ENCODE peak calls at places on chromosomes 11 and 22, in seven cellular contexts. One of them, this sample, is unnamed.

GRCh38 chr22:28801845-28802594 is 1.7 kb upstream of the XBP1 start:
- DNase-seq in trophoblast cell: peak
- DNase-seq in neuronal stem cell: no peak
- DNase-seq in IMR-90: no peak
- DNase-seq in H9: no peak
- DNase-seq in H1: no peak
- DNase-seq in mesenchymal stem cell: no peak
- DNase-seq in this sample: no peak

GRCh38 chr11:134412508-134413333 is 679 bp upstream of the B3GAT1 start:
- DNase-seq in trophoblast cell: no peak
- DNase-seq in neuronal stem cell: peak
- DNase-seq in IMR-90: no peak
- DNase-seq in H9: peak
- DNase-seq in H1: peak
- DNase-seq in mesenchymal stem cell: no peak
- DNase-seq in this sample: peak

GRCh38 chr11:12223771-12224536 is 113.6 kb downstream of the MICAL2 start:
- DNase-seq in trophoblast cell: peak
- DNase-seq in neuronal stem cell: no peak
- DNase-seq in IMR-90: peak
- DNase-seq in H9: no peak
- DNase-seq in H1: no peak
- DNase-seq in mesenchymal stem cell: no peak
- DNase-seq in this sample: no peak

GRCh38 chr22:44412136-44412731 is 85.8 kb downstream of the RTL6 start:
- DNase-seq in trophoblast cell: no peak
- DNase-seq in neuronal stem cell: no peak
- DNase-seq in IMR-90: no peak
- DNase-seq in H9: peak
- DNase-seq in H1: no peak
- DNase-seq in mesenchymal stem cell: no peak
- DNase-seq in this sample: no peak

GRCh38 chr11:20022363-20023081 is 137.8 kb downstream of the DBX1 start:
- DNase-seq in trophoblast cell: peak
- DNase-seq in neuronal stem cell: peak
- DNase-seq in IMR-90: peak
- DNase-seq in H9: peak
- DNase-seq in H1: peak
- DNase-seq in mesenchymal stem cell: peak
- DNase-seq in this sample: peak

GRCh38 chr11:1770528-1770927 is 6.8 kb upstream of the CTSD start:
- DNase-seq in trophoblast cell: no peak
- DNase-seq in neuronal stem cell: no peak
- DNase-seq in IMR-90: no peak
- DNase-seq in H9: no peak
- DNase-seq in H1: no peak
- DNase-seq in mesenchymal stem cell: peak
- DNase-seq in this sample: no peak

GRCh38 chr22:29043906-29044575 is 17.6 kb downstream of the C22orf31 start:
- DNase-seq in trophoblast cell: no peak
- DNase-seq in neuronal stem cell: no peak
- DNase-seq in IMR-90: peak
- DNase-seq in H9: no peak
- DNase-seq in H1: no peak
- DNase-seq in mesenchymal stem cell: peak
- DNase-seq in this sample: no peak

GRCh38 chr11:64165482-64165841 is 451 bp downstream of the MACROD1 start:
- DNase-seq in trophoblast cell: no peak
- DNase-seq in neuronal stem cell: no peak
- DNase-seq in IMR-90: no peak
- DNase-seq in H9: no peak
- DNase-seq in H1: no peak
- DNase-seq in mesenchymal stem cell: no peak
- DNase-seq in this sample: no peak

GRCh38 chr22:49657275-49657973 is 170.2 kb downstream of the BRD1 start:
- DNase-seq in trophoblast cell: peak
- DNase-seq in neuronal stem cell: no peak
- DNase-seq in IMR-90: no peak
- DNase-seq in H9: no peak
- DNase-seq in H1: no peak
- DNase-seq in mesenchymal stem cell: no peak
- DNase-seq in this sample: peak

GRCh38 chr11:69919659-69920499 is 100.7 kb upstream of the FGF3 start:
- DNase-seq in trophoblast cell: no peak
- DNase-seq in neuronal stem cell: no peak
- DNase-seq in IMR-90: no peak
- DNase-seq in H9: peak
- DNase-seq in H1: peak
- DNase-seq in mesenchymal stem cell: no peak
- DNase-seq in this sample: no peak

GRCh38 chr11:109209572-109209971 is 212.4 kb upstream of the C11orf87 start:
- DNase-seq in trophoblast cell: no peak
- DNase-seq in neuronal stem cell: no peak
- DNase-seq in IMR-90: no peak
- DNase-seq in H9: no peak
- DNase-seq in H1: no peak
- DNase-seq in mesenchymal stem cell: no peak
- DNase-seq in this sample: no peak

GRCh38 chr11:2566223-2567025 is 121.6 kb downstream of the KCNQ1 start:
- DNase-seq in trophoblast cell: peak
- DNase-seq in neuronal stem cell: no peak
- DNase-seq in IMR-90: no peak
- DNase-seq in H9: no peak
- DNase-seq in H1: no peak
- DNase-seq in mesenchymal stem cell: no peak
- DNase-seq in this sample: no peak

GRCh38 chr11:103737791-103738190 is 298.6 kb upstream of the DDI1 start:
- DNase-seq in trophoblast cell: no peak
- DNase-seq in neuronal stem cell: peak
- DNase-seq in IMR-90: no peak
- DNase-seq in H9: no peak
- DNase-seq in H1: no peak
- DNase-seq in mesenchymal stem cell: no peak
- DNase-seq in this sample: peak
- H3K23ac ChIP-seq in trophoblast cell: no peak
- H3K23ac ChIP-seq in neuronal stem cell: no peak
- H3K23ac ChIP-seq in IMR-90: no peak
- H3K23ac ChIP-seq in H9: no peak
- H3K23ac ChIP-seq in H1: no peak
- H3K23ac ChIP-seq in mesenchymal stem cell: no peak
- H3K23ac ChIP-seq in this sample: no peak

DNA sequence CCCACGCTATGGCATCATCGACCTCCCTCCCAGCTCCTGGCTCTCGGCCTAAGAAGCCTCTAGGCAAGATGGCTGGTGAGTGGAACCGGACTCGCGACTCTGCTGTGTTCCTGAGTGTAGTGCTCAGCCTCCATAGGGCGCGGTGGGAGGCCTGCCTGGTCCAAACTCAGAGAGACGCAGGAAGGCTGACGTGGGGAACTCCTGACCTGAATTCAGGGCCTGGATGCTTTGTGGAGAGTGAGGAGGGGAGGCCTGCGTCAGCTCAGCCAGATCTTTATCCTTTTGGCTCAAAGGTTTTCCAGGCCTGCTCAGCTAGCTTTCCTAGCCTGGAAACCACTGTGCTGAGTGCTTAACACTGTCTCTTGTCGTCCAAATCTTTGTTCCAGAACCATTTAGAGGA is 8.0 kb downstream of the TIRAP start:
- DNase-seq in trophoblast cell: no peak
- DNase-seq in neuronal stem cell: no peak
- DNase-seq in IMR-90: no peak
- DNase-seq in H9: no peak
- DNase-seq in H1: no peak
- DNase-seq in mesenchymal stem cell: no peak
- DNase-seq in this sample: no peak
- H3K23ac ChIP-seq in trophoblast cell: no peak
- H3K23ac ChIP-seq in neuronal stem cell: no peak
- H3K23ac ChIP-seq in IMR-90: no peak
- H3K23ac ChIP-seq in H9: no peak
- H3K23ac ChIP-seq in H1: no peak
- H3K23ac ChIP-seq in mesenchymal stem cell: no peak
- H3K23ac ChIP-seq in this sample: no peak

GRCh38 chr11:18332302-18332701 is 9.9 kb downstream of the GTF2H1 start:
- DNase-seq in trophoblast cell: no peak
- DNase-seq in neuronal stem cell: no peak
- DNase-seq in IMR-90: no peak
- DNase-seq in H9: no peak
- DNase-seq in H1: no peak
- DNase-seq in mesenchymal stem cell: no peak
- DNase-seq in this sample: peak

GRCh38 chr11:18330921-18331320 is 8.6 kb downstream of the GTF2H1 start:
- DNase-seq in trophoblast cell: no peak
- DNase-seq in neuronal stem cell: no peak
- DNase-seq in IMR-90: no peak
- DNase-seq in H9: no peak
- DNase-seq in H1: no peak
- DNase-seq in mesenchymal stem cell: no peak
- DNase-seq in this sample: no peak

GRCh38 chr11:18329196-18329870 is 7.0 kb downstream of the GTF2H1 start:
- DNase-seq in trophoblast cell: no peak
- DNase-seq in neuronal stem cell: no peak
- DNase-seq in IMR-90: no peak
- DNase-seq in H9: no peak
- DNase-seq in H1: no peak
- DNase-seq in mesenchymal stem cell: no peak
- DNase-seq in this sample: no peak

DNA sequence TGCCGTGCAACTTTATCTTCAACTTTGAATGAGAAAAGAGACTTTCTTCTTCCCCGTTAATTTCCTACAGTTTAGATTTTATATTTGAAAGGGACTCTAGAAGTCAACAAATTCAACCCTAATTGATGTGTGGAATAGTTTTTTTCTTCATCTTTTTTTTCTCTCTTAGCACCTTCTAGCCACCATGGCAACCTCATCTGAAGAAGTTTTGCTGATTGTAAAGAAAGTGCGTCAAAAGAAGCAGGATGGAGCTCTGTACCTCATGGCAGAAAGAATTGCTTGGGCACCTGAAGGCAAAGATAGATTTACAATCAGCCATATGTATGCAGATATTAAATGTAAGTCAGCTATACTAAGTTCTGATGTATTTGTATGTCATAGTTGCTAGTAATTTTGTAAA is 10.5 kb downstream of the GTF2H1 start:
- DNase-seq in trophoblast cell: no peak
- DNase-seq in neuronal stem cell: no peak
- DNase-seq in IMR-90: no peak
- DNase-seq in H9: no peak
- DNase-seq in H1: no peak
- DNase-seq in mesenchymal stem cell: no peak
- DNase-seq in this sample: no peak
- H3K23ac ChIP-seq in trophoblast cell: no peak
- H3K23ac ChIP-seq in neuronal stem cell: no peak
- H3K23ac ChIP-seq in IMR-90: no peak
- H3K23ac ChIP-seq in H9: no peak
- H3K23ac ChIP-seq in H1: no peak
- H3K23ac ChIP-seq in mesenchymal stem cell: no peak
- H3K23ac ChIP-seq in this sample: no peak

DNA sequence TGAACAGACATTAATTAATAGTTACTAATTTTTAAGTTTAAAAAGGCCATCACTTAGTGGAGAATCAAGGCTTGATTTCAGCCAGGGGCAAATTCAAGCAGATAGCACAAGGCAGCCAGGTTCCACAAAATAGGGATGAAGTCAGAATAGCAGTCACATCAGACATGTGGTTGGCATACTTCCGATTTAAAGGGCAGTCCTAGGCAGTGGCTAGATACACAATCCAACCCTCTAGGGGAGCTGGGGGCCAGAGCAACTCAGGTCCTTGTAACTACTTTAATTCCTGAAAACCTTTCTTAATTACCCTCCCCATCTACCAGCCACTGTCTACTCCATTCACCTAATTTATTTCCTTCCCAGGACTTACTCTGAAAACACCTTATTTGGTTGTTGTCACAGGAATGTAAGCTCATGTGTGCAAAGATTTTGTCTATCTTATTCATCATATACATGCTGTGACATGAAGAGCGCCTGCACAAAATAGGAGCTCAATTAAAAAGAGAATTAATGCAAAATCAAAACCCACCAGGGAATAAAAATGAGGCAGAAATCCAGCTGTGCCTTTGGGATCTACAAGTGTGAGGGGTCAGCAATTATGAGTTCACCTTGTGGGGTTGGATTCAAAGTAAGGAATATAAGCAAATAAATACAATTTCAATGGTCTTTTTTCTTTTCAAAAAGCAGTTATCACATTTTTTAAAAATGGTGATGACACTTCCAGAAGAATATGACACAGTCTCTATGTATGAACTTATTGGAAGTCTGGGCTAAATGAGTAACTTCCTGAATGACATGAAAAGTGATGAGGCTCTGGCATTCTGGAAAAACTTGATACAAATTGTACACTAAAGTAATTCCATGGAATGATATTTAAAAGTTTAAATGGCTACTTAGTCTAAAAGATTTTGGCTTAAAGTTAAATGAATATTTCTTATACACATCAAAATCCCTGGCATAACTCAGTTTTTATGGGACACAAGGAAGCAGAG is 53.8 kb downstream of the COPB1 start:
- DNase-seq in trophoblast cell: no peak
- DNase-seq in neuronal stem cell: no peak
- DNase-seq in IMR-90: peak
- DNase-seq in H9: no peak
- DNase-seq in H1: no peak
- DNase-seq in mesenchymal stem cell: peak
- DNase-seq in this sample: no peak
- H3K23ac ChIP-seq in trophoblast cell: no peak
- H3K23ac ChIP-seq in neuronal stem cell: no peak
- H3K23ac ChIP-seq in IMR-90: peak
- H3K23ac ChIP-seq in H9: no peak
- H3K23ac ChIP-seq in H1: no peak
- H3K23ac ChIP-seq in mesenchymal stem cell: no peak
- H3K23ac ChIP-seq in this sample: no peak

DNA sequence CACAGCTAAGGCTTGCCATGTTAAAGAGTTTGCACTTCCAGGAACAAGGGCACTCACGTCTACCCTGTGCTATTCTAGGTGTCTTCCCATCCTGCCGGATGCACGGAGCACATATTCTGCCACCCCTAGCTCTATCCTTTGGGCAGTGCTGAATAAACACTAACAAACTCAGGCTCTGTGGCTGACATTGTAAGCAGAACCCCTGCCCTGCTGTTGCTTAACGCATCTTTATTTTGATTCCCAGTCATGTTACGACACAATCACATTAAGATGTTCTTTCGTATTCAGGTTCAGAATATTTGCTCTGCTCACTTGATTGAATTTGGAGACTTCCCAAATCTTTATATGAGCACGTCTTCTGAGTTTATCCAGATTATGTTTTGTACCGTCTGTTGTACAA is 3.7 kb upstream of the HDHD5 start:
- DNase-seq in trophoblast cell: no peak
- DNase-seq in neuronal stem cell: no peak
- DNase-seq in IMR-90: no peak
- DNase-seq in H9: no peak
- DNase-seq in H1: no peak
- DNase-seq in mesenchymal stem cell: no peak
- DNase-seq in this sample: no peak
- H3K23ac ChIP-seq in trophoblast cell: no peak
- H3K23ac ChIP-seq in neuronal stem cell: no peak
- H3K23ac ChIP-seq in IMR-90: no peak
- H3K23ac ChIP-seq in H9: no peak
- H3K23ac ChIP-seq in H1: no peak
- H3K23ac ChIP-seq in mesenchymal stem cell: no peak
- H3K23ac ChIP-seq in this sample: no peak

This sample was measured in mesendoderm.